ENCODE peak calls at places on chromosomes 2 and 18, in four cellular contexts. G is A549, U is prostate gland, Q is erythroblast. K is an unnamed sample.

GRCh38 chr2:107927034-107927534 is 59.2 kb upstream of the SLC5A7 start:
- DNase-seq in G (no peak), U (no peak), Q (no peak), K (no peak)

GRCh38 chr2:39007875-39008504 is 112.9 kb downstream of the SOS1 start:
- DNase-seq in G (no peak), U (no peak), Q (no peak), K (no peak)

GRCh38 chr2:239952665-239953417 is 72.3 kb downstream of the NDUFA10 start:
- DNase-seq in G (no peak), U (no peak), Q (no peak), K (no peak)

GRCh38 chr2:2653221-2653620 is 322.1 kb upstream of the MYT1L start:
- DNase-seq in G (no peak), U (no peak), Q (no peak), K (no peak)

GRCh38 chr2:5035134-5035533 is 657.0 kb upstream of the SOX11 start:
- DNase-seq in G (no peak), U (no peak), Q (no peak), K (no peak)

GRCh38 chr18:3585656-3586509 is 135.9 kb downstream of the TGIF1 start:
- DNase-seq in G (peak), U (peak), Q (peak), K (no peak)

GRCh38 chr2:159946326-159946992 is 116.0 kb downstream of the PLA2R1 start:
- DNase-seq in G (no peak), U (no peak), Q (no peak), K (no peak)

GRCh38 chr2:113890253-113891235 is 655 bp downstream of the ACTR3 start:
- DNase-seq in G (peak), U (peak), Q (peak), K (no peak)

GRCh38 chr2:65436169-65436824 is 3.9 kb upstream of the SPRED2 start:
- DNase-seq in G (peak), U (peak), Q (peak), K (peak)
- TF ChIP-seq POLR2A in G (no peak), U (peak), Q (peak), K (no peak)

GRCh38 chr18:712401-713134 is at the start of gene ENOSF1:
- DNase-seq in G (peak), U (peak), Q (peak), K (peak)
- TF ChIP-seq POLR2A in G (peak), U (peak), Q (no peak), K (peak)

DNA sequence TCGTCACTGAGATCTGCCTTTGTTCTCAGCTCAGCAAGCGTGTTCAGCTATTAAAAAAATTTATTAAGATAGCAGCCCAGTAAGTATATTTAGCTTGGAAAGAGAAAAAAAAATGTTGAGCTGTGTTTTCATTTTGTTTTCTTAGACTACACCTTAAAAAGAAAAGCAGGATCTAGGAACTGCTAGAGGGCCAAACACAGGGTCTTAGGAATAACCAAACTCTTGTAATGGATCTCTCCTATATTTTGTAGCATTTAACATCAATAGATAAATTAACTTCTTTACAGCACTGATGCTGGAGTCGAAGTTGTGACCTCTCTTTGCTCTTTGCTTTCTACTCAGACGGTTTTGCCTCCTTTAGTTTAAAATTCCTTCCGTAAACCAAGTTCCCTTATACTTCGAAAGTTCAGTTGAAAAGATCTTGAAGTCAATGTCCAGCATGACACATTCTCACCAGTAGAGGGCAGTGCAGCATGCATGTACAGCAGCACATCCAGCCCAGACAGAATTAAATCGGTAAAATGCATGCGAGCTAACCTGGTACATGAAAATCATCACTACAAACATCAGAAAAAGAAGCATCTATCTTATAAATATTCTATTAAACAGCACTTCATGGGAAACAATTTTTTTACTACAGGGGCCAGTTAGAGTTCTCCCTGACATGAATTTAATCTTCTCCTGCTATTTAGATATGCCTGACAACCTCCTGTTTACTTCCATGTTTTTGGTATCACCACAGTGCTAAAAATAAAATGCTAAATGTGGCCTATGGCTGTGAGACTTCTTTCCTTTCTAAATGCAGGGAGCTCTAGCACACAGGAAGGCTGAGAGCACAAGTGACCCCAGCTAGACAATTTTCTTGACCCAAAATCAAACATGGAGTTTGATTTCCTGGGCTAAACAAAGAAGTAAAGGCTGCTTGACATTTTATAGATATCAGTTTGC is 48.2 kb upstream of the MAP3K20 start:
- DNase-seq in G (peak), U (peak), Q (peak), K (peak)
- TF ChIP-seq POLR2A in G (no peak), U (no peak), Q (no peak), K (no peak)

DNA sequence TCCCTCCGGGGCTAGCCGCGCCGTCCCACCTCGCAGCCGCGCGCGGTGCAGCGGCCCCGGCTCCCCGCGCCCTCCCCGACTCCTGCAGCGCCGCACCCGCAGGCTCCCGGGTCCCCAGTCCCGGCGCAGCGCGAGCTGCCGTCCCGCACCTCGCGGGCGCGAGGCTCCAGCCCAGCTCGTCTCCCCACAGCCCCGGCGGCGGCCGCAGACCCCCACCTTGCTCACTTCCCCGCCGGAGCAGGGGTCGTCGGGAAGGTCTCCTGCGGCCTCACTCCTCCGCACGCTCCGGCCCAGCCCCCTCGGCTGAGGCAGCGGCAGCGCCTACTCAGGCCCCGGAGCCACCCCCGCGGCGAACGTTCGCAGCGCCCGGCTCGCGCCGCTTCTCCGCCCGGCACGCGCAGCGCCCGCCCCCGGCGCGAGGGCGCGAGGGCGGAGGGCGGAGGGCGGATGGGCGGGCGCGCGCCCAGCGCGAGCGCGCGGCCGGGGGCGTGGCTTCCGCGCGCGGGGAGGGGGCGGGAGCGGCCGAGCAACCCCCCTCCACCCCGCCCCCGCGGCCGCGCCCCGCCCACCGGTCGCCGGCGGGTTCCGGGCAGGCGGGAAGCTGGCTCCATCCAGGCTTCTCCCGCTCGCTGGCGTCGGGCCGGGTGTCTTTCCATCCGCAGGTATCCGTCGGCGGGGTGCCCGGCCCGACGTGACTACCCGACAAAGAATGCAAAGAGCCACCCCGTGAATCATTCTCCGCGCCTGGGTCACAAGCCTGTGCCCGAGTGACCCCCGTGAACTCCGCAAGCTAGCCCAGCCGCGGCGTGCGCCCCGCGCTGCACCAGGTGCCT is at the start of gene DTNB:
- DNase-seq in G (peak), U (peak), Q (peak), K (peak)
- TF ChIP-seq POLR2A in G (peak), U (peak), Q (peak), K (peak)